ENCODE peak calls at places on chromosomes 13 and 19, in five cellular contexts. N is body of pancreas, E is endodermal cell, G is psoas muscle, Z is IMR-90. C is an unnamed sample.

GRCh38 chr13:112842343-112842856 is 126.6 kb upstream of the MCF2L start:
- DNase-seq in Z (no peak), N (peak; percentile 20), G (peak; percentile 50), E (peak; percentile 68), C (peak; percentile 17)

GRCh38 chr19:30070970-30071632 is 129.1 kb downstream of the URI1 start:
- DNase-seq in N (no peak), G (no peak), E (peak; percentile 17), Z (no peak), C (peak; percentile 86)

GRCh38 chr13:110305001-110305400 is 2.0 kb downstream of the COL4A1 start:
- DNase-seq in N (no peak), E (no peak), G (no peak), Z (no peak), C (no peak)

GRCh38 chr13:111512707-111513106 is 192.3 kb downstream of the TEX29 start:
- DNase-seq in Z (no peak), N (no peak), E (no peak), G (no peak), C (no peak)

GRCh38 chr19:41792513-41793413 is 3.6 kb upstream of the CEACAM3 start:
- DNase-seq in Z (peak; percentile 36), E (peak; percentile 85), N (peak; percentile 59), G (peak; percentile 28), C (no peak)

GRCh38 chr13:46866150-46866549 is 30.7 kb downstream of the HTR2A start:
- DNase-seq in N (peak; percentile 29), Z (peak; percentile 63), G (peak; percentile 15), E (peak; percentile 62), C (no peak)

GRCh38 chr13:98050041-98050466 is 92.8 kb upstream of the FARP1 start:
- DNase-seq in E (no peak), G (no peak), Z (peak; percentile 67), N (no peak), C (no peak)

GRCh38 chr13:110790371-110790770 is 76.9 kb downstream of the ING1 start:
- DNase-seq in Z (no peak), G (no peak), E (no peak), N (no peak), C (no peak)

GRCh38 chr13:93029536-93029935 is 197.1 kb upstream of the GPC6 start:
- DNase-seq in N (no peak), E (no peak), Z (peak; percentile 67), G (no peak), C (no peak)

GRCh38 chr19:54429545-54430227 is 14.4 kb downstream of the TTYH1 start:
- DNase-seq in G (no peak), E (peak; percentile 71), Z (no peak), N (no peak), C (no peak)

GRCh38 chr13:100139822-100140221 is 50.9 kb downstream of the PCCA start:
- DNase-seq in G (no peak), N (no peak), E (no peak), Z (peak; percentile 67), C (no peak)

GRCh38 chr13:27556109-27556508 is 64.2 kb downstream of the LNX2 start:
- DNase-seq in G (no peak), E (no peak), Z (peak; percentile 78), N (peak; percentile 31), C (no peak)

GRCh38 chr19:30672926-30673325 is 300.7 kb downstream of the ZNF536 start:
- DNase-seq in G (no peak), N (no peak), E (peak; percentile 24), Z (no peak), C (no peak)

GRCh38 chr19:10112895-10113591 is 1.6 kb downstream of the P2RY11 start:
- DNase-seq in E (peak; percentile 94), G (peak; percentile 59), N (peak; percentile 56), Z (no peak), C (no peak)

GRCh38 chr13:97388385-97388784 is 45.6 kb upstream of the RAP2A start:
- DNase-seq in Z (no peak), E (no peak), N (no peak), G (no peak), C (no peak)

GRCh38 chr13:101399365-101399764 is 16.9 kb downstream of the NALCN start:
- DNase-seq in Z (peak; percentile 34), E (no peak), G (no peak), N (no peak), C (no peak)

GRCh38 chr13:40665754-40666057 is 735 bp downstream of the FOXO1 start:
- DNase-seq in N (no peak), G (no peak), E (no peak), Z (no peak), C (no peak)

GRCh38 chr13:109332501-109333499 is 453.6 kb downstream of the IRS2 start:
- DNase-seq in N (no peak), G (no peak), E (no peak), Z (no peak), C (no peak)

GRCh38 chr19:18194554-18195238 is 1.7 kb downstream of the MPV17L2 start:
- DNase-seq in N (peak; percentile 24), G (no peak), E (peak; percentile 90), Z (peak; percentile 34), C (no peak)

GRCh38 chr13:35675651-35676050 is 199.2 kb upstream of the MAB21L1 start:
- DNase-seq in N (no peak), Z (no peak), G (no peak), E (no peak), C (no peak)

GRCh38 chr13:84239032-84239431 is 356.8 kb upstream of the SLITRK1 start:
- DNase-seq in Z (no peak), N (no peak), G (no peak), E (no peak), C (no peak)

GRCh38 chr19:31674503-31675186 is 325.4 kb upstream of the TSHZ3 start:
- DNase-seq in G (no peak), N (no peak), E (no peak), Z (peak; percentile 47), C (no peak)

GRCh38 chr13:20609145-20609544 is 42.2 kb downstream of the IFT88 start:
- DNase-seq in Z (peak; percentile 94), E (no peak), N (no peak), G (no peak), C (no peak)

GRCh38 chr13:100234006-100234405 is 145.1 kb downstream of the PCCA start:
- DNase-seq in E (no peak), G (no peak), N (no peak), Z (no peak), C (no peak)

GRCh38 chr19:52946322-52947310 is 16.1 kb downstream of the ZNF816 start:
- DNase-seq in Z (peak; percentile 5), N (peak; percentile 71), E (peak; percentile 94), G (peak; percentile 64), C (no peak)

GRCh38 chr13:102701331-102701730 is 6.5 kb upstream of the METTL21C start:
- DNase-seq in E (no peak), N (no peak), G (no peak), Z (no peak), C (no peak)

GRCh38 chr19:55369651-55370304 is 485 bp downstream of the IL11 start:
- DNase-seq in N (no peak), E (peak; percentile 95), Z (peak; percentile 76), G (no peak), C (no peak)

GRCh38 chr13:51907040-51907732 is 45.4 kb downstream of the CCDC70 start:
- DNase-seq in N (no peak), Z (no peak), E (no peak), G (no peak), C (no peak)

GRCh38 chr13:73547239-73547638 is 488.4 kb downstream of the KLF5 start:
- DNase-seq in N (no peak), E (no peak), G (no peak), Z (no peak), C (no peak)

GRCh38 chr13:37811441-37811840 is 58.1 kb downstream of the TRPC4 start:
- DNase-seq in E (no peak), N (no peak), Z (peak; percentile 7), G (no peak), C (no peak)

GRCh38 chr19:45156751-45157150 is 4.0 kb downstream of the NKPD1 start:
- DNase-seq in Z (no peak), G (no peak), N (no peak), E (no peak), C (no peak)

GRCh38 chr13:52599853-52600603 is 42.2 kb upstream of the HNRNPA1L2 start:
- DNase-seq in Z (peak; percentile 13), E (peak; percentile 86), G (peak; percentile 30), N (peak; percentile 13), C (peak; percentile 64)

GRCh38 chr13:49220035-49220855 is at the start of gene MLNR:
- DNase-seq in N (peak; percentile 18), Z (no peak), E (peak; percentile 91), G (peak; percentile 28), C (no peak)
- TF ChIP-seq CTCF in N (peak; percentile 13), Z (no peak), E (peak; percentile 72), G (peak; percentile 11), C (no peak)

GRCh38 chr19:2087621-2088100 is 8.5 kb downstream of the MOB3A start:
- DNase-seq in Z (no peak), N (peak; percentile 42), E (no peak), G (no peak), C (no peak)

GRCh38 chr19:2084993-2085720 is 11.0 kb downstream of the MOB3A start:
- DNase-seq in E (no peak), G (peak; percentile 65), N (peak; percentile 82), Z (no peak), C (no peak)

GRCh38 chr19:2095338-2095938 is 688 bp downstream of the MOB3A start:
- DNase-seq in G (no peak), E (no peak), Z (no peak), N (no peak), C (no peak)

GRCh38 chr19:2089001-2089711 is 7.0 kb downstream of the MOB3A start:
- DNase-seq in G (no peak), Z (peak; percentile 36), E (no peak), N (no peak), C (no peak)

DNA sequence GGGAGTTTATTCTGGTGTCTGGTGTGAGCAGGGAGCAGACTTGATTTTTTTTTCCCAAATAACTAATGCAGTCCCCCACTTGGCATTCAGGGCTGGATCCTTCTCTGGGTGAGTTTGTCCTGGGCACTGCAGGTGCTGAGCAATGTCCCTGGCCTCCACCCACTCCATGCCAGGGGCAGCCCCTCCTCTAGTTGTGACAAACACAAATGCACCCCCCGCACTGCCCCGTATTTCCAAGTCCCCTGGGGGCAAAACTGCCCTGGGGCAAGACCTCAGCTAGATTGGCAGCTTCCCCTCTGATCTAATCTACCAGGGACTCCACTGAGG is 6.4 kb downstream of the MOB3A start:
- DNase-seq in N (no peak), E (no peak), Z (no peak), G (no peak), C (no peak)
- H3K4me3 ChIP-seq in N (no peak overlapping the region), E (no peak overlapping the region), Z (no peak overlapping the region), G (peak overlapping the region; percentile 18), C (no peak overlapping the region)

GRCh38 chr13:44816701-44817684 is 172.3 kb downstream of the NUFIP1 start:
- DNase-seq in Z (peak; percentile 49), N (no peak), G (no peak), E (peak; percentile 43), C (no peak)
- TF ChIP-seq CTCF in Z (no peak), N (no peak), G (no peak), E (no peak), C (no peak)

DNA sequence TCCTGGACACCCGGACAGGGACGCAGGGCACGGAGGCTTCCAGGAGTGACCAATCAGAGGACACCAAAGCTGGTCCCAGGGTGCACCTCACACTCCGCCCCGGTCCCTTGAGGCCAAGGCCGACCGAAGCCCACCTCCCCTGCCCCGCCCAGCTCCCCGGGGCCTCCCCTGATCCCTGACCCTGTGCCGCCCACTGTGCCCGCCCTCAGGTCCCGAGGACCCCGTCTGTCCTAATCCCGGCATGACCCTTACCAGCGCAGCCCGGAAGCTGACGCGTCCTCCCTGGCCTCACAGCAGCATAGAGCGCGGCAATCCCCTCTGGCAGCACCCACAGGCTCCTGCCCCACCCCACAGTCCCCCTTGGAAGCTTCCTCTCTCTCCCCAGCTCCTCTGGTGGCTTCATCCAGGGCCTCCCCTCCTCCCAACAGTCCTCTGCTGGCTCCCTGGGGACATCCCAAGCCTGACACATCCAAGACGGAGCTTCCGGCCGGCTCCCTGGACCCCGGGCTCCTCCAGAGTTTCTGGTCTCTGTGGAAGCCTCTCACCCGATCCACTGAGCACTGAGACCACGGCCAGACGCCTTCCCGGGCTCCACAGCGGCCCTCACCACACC is 7.4 kb upstream of the CDC34 start:
- DNase-seq in E (no peak), Z (peak; percentile 49), G (no peak), N (no peak), C (no peak)
- H3K4me3 ChIP-seq in E (no peak overlapping the region), Z (no peak overlapping the region), G (peak overlapping the region; percentile 6), N (no peak overlapping the region), C (no peak overlapping the region)